ENCODE peak calls at places on chromosomes 4 and X, in seven cellular contexts. O is stimulated activated CD8-positive, alpha-beta memory T cell treated with anti-CD3 and anti-CD28 coated beads, Interleukin-4, amount 100 ng/mL, for 4 hours; L is lung microvascular endothelial cell; H is NCI-H1092 treated with DMSO at 0.1 percent for 48 hours; B is NCI-H1694 treated with DMSO at 0.1 percent for 48 hours; Q is HS-5; C is AML-193. S is an unnamed sample.

GRCh38 chr4:180189639-180190038 is 2053.6 kb upstream of the TENM3 start:
- DNase-seq in O (no peak), L (no peak), H (no peak), B (no peak), Q (no peak), C (no peak), S (no peak)

GRCh38 chrX:31547416-31547815 is 475.6 kb upstream of the FTHL17 start:
- DNase-seq in O (no peak), L (no peak), H (no peak), B (no peak), Q (no peak), C (no peak), S (no peak)

GRCh38 chr4:121669163-121669550 is 27.6 kb downstream of the ANXA5 start:
- DNase-seq in O (no peak), L (no peak), H (no peak), B (no peak), Q (no peak), C (no peak), S (no peak)

GRCh38 chr4:37715889-37716402 is 29.8 kb upstream of the RELL1 start:
- DNase-seq in O (no peak), L (peak), H (no peak), B (peak), Q (no peak), C (no peak), S (peak)

GRCh38 chrX:48823029-48823428 is 3.3 kb upstream of the ERAS start:
- DNase-seq in O (no peak), L (no peak), H (no peak), B (no peak), Q (no peak), C (no peak), S (no peak)

GRCh38 chr4:5423670-5424069 is 284.7 kb downstream of the EVC2 start:
- DNase-seq in O (no peak), L (no peak), H (no peak), B (no peak), Q (no peak), C (no peak), S (no peak)

GRCh38 chr4:1248262-1249147 is at the start of gene CTBP1:
- DNase-seq in O (peak), L (peak), H (peak), B (peak), Q (peak), C (peak), S (no peak)

GRCh38 chr4:96912731-96913130 is 1072.8 kb downstream of the PDHA2 start:
- DNase-seq in O (no peak), L (no peak), H (no peak), B (no peak), Q (no peak), C (no peak), S (no peak)

GRCh38 chr4:99636422-99636821 is 21.2 kb downstream of the C4orf54 start:
- DNase-seq in O (no peak), L (no peak), H (no peak), B (no peak), Q (no peak), C (no peak), S (no peak)

GRCh38 chrX:149760965-149761364 is 12.9 kb upstream of the HSFX1 start:
- DNase-seq in O (no peak), L (no peak), H (no peak), B (no peak), Q (no peak), C (no peak), S (no peak)

GRCh38 chr4:51885371-51885770 is 42.4 kb downstream of the DCUN1D4 start:
- DNase-seq in O (no peak), L (peak), H (no peak), B (no peak), Q (no peak), C (peak), S (no peak)

GRCh38 chrX:103629295-103630170 is 758 bp downstream of the TCEAL1 start:
- DNase-seq in O (no peak), L (peak), H (peak), B (peak), Q (no peak), C (no peak), S (no peak)

GRCh38 chr4:7270121-7270520 is 77.8 kb downstream of the SORCS2 start:
- DNase-seq in O (no peak), L (no peak), H (no peak), B (no peak), Q (no peak), C (no peak), S (no peak)

GRCh38 chrX:53159184-53159583 is 65.2 kb downstream of the KANTR start:
- DNase-seq in O (no peak), L (no peak), H (no peak), B (no peak), Q (no peak), C (no peak), S (no peak)

GRCh38 chrX:16039834-16040233 is 83.5 kb upstream of the GRPR start:
- DNase-seq in O (no peak), L (no peak), H (no peak), B (no peak), Q (no peak), C (no peak), S (no peak)

GRCh38 chr4:169484485-169484884 is 127.9 kb downstream of the NEK1 start:
- DNase-seq in O (no peak), L (no peak), H (no peak), B (no peak), Q (no peak), C (no peak), S (no peak)

GRCh38 chr4:77758804-77759203 is 60.4 kb downstream of the CNOT6L start:
- DNase-seq in O (no peak), L (no peak), H (no peak), B (no peak), Q (no peak), C (no peak), S (no peak)

GRCh38 chrX:128906753-128907152 is 616.5 kb downstream of the SMARCA1 start:
- DNase-seq in O (no peak), L (no peak), H (no peak), B (no peak), Q (no peak), C (no peak), S (no peak)